ENCODE peak calls at places on chromosome 22, in seven cellular contexts. J is hepatocyte, C is keratinocyte, P is mesendoderm, K is neuronal stem cell, T is fibroblast of lung, R is HCT116. Y is an unnamed sample.

GRCh38 chr22:27113211-27114030 is 456.0 kb downstream of the MIAT start:
- DNase-seq in C (peak), T (peak), R (peak), P (peak), J (peak), K (no peak), Y (peak)

GRCh38 chr22:20783844-20784723 is 10.2 kb downstream of the SERPIND1 start:
- DNase-seq in T (peak), R (peak), C (peak), J (peak), K (peak), P (peak), Y (peak)

GRCh38 chr22:38172016-38172431 is 9.6 kb downstream of the PLA2G6 start:
- DNase-seq in K (no peak), J (no peak), R (no peak), C (peak), T (peak), P (no peak), Y (no peak)

GRCh38 chr22:44865193-44866057 is 113.0 kb downstream of the ARHGAP8 start:
- DNase-seq in K (no peak), T (no peak), J (no peak), C (no peak), R (no peak), P (no peak), Y (no peak)

GRCh38 chr22:32745251-32745995 is 56.1 kb upstream of the TIMP3 start:
- DNase-seq in C (peak), P (peak), R (peak), J (peak), T (peak), K (peak), Y (peak)

GRCh38 chr22:46802608-46803027 is 40.2 kb downstream of the TBC1D22A start:
- DNase-seq in P (no peak), J (no peak), T (no peak), K (no peak), R (no peak), C (no peak), Y (no peak)

GRCh38 chr22:50677493-50678217 is 5.0 kb downstream of the SHANK3 start:
- DNase-seq in J (peak), C (no peak), K (no peak), P (no peak), R (no peak), T (no peak), Y (no peak)

GRCh38 chr22:33272180-33272579 is 214.0 kb upstream of the SYN3 start:
- DNase-seq in P (no peak), R (no peak), T (no peak), J (peak), K (no peak), C (no peak), Y (no peak)

GRCh38 chr22:40261783-40262182 is 84.1 kb downstream of the TNRC6B start:
- DNase-seq in R (no peak), C (no peak), T (no peak), J (no peak), P (no peak), K (no peak), Y (no peak)

GRCh38 chr22:17370036-17370765 is 941 bp downstream of the CECR2 start:
- DNase-seq in R (no peak), J (peak), T (no peak), C (no peak), P (no peak), K (no peak), Y (peak)

GRCh38 chr22:46970411-46971123 is 208.1 kb downstream of the TBC1D22A start:
- DNase-seq in R (no peak), C (no peak), J (no peak), P (no peak), T (no peak), K (no peak), Y (no peak)

GRCh38 chr22:44587004-44587793 is 89.2 kb upstream of the RTL6 start:
- DNase-seq in P (peak), T (peak), C (no peak), R (no peak), K (no peak), J (no peak), Y (no peak)

GRCh38 chr22:19121631-19122142 is 525 bp downstream of the DGCR2 start:
- DNase-seq in R (no peak), K (peak), C (no peak), J (peak), P (peak), T (peak), Y (no peak)

GRCh38 chr22:38272373-38273134 is at the start of gene TMEM184B:
- DNase-seq in J (peak), K (peak), T (peak), P (peak), R (peak), C (no peak), Y (peak)

GRCh38 chr22:21845558-21846452 is 21.6 kb downstream of the MAPK1 start:
- DNase-seq in R (no peak), P (no peak), K (no peak), T (no peak), C (no peak), J (no peak), Y (no peak)

GRCh38 chr22:41576877-41577276 is 12.8 kb downstream of the PMM1 start:
- DNase-seq in P (peak), K (peak), T (peak), C (no peak), J (peak), R (peak), Y (peak)

GRCh38 chr22:38872831-38873248 is 824 bp upstream of the CBX6 start:
- DNase-seq in P (peak), R (no peak), T (peak), K (no peak), C (no peak), J (peak), Y (peak)

GRCh38 chr22:41913842-41914534 is 886 bp downstream of the SHISA8 start:
- DNase-seq in P (no peak), J (no peak), R (no peak), K (no peak), T (no peak), C (no peak), Y (no peak)

GRCh38 chr22:19232620-19233019 is 54.1 kb upstream of the SLC25A1 start:
- DNase-seq in K (no peak), T (peak), J (no peak), P (no peak), R (no peak), C (no peak), Y (no peak)

GRCh38 chr22:27690596-27690995 is 111.0 kb downstream of the MN1 start:
- DNase-seq in P (peak), J (no peak), K (no peak), R (no peak), C (no peak), T (no peak), Y (no peak)

GRCh38 chr22:46172522-46172921 is 22.2 kb downstream of the PPARA start:
- DNase-seq in C (no peak), P (no peak), R (no peak), K (no peak), T (no peak), J (no peak), Y (no peak)

GRCh38 chr22:21073023-21073422 is 27.3 kb downstream of the LRRC74B start:
- DNase-seq in P (no peak), K (no peak), J (no peak), T (no peak), R (no peak), C (no peak), Y (no peak)

GRCh38 chr22:45499746-45500145 is 2.9 kb upstream of the FBLN1 start:
- DNase-seq in R (no peak), C (no peak), P (peak), J (no peak), T (no peak), K (no peak), Y (no peak)

GRCh38 chr22:40215266-40215665 is 37.5 kb downstream of the TNRC6B start:
- DNase-seq in J (no peak), T (no peak), R (no peak), C (no peak), K (no peak), P (no peak), Y (no peak)

GRCh38 chr22:44746061-44746789 is 6.2 kb upstream of the ARHGAP8 start:
- DNase-seq in T (no peak), K (no peak), C (no peak), R (no peak), J (no peak), P (no peak), Y (no peak)

GRCh38 chr22:27460596-27461347 is 340.8 kb downstream of the MN1 start:
- DNase-seq in K (no peak), P (peak), T (peak), R (no peak), C (no peak), J (no peak), Y (no peak)

GRCh38 chr22:30265851-30266444 is 703 bp downstream of the OSM start:
- DNase-seq in K (no peak), P (no peak), C (no peak), R (no peak), T (no peak), J (no peak), Y (no peak)

GRCh38 chr22:29309332-29310064 is 3.0 kb downstream of the GAS2L1 start:
- DNase-seq in K (no peak), J (no peak), T (no peak), P (no peak), R (no peak), C (no peak), Y (peak)

GRCh38 chr22:30104501-30105156 is 24.4 kb downstream of the HORMAD2 start:
- DNase-seq in R (no peak), P (no peak), J (no peak), C (no peak), T (peak), K (no peak), Y (no peak)

GRCh38 chr22:19806213-19807160 is 45.9 kb downstream of the TBX1 start:
- DNase-seq in T (peak), R (peak), C (peak), J (peak), K (no peak), P (no peak), Y (no peak)

GRCh38 chr22:46119729-46120419 is 30.5 kb upstream of the PPARA start:
- DNase-seq in J (no peak), C (no peak), R (no peak), T (peak), P (no peak), K (no peak), Y (no peak)

GRCh38 chr22:20172038-20172613 is 21.3 kb upstream of the CCDC188 start:
- DNase-seq in K (no peak), C (no peak), J (no peak), R (no peak), P (no peak), T (no peak), Y (no peak)

GRCh38 chr22:38243007-38243775 is 29.6 kb downstream of the TMEM184B start:
- DNase-seq in K (no peak), J (peak), R (no peak), T (peak), C (no peak), P (no peak), Y (peak)

DNA sequence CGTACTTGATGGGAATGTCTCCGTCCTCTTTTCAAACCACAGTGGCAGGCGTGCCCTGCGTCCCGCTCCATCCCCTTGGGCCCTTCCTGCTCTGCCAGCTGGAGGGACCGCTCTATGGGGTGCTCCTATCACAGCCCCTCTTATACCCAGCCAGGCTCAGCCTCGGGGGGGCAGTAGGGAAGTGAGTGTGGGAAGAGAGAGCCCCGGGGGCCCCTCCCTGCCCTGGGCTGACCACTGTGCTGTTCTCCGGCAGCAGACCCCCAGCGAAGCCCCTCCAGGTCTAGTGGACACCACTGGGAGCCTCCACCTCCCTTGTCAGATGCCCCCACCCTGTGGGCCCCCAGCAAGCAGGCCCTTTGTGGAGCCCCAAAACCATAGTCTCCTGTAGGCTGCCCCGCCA is 572.5 kb downstream of the BRD1 start:
- DNase-seq in C (no peak), R (no peak), T (no peak), P (no peak), K (no peak), J (no peak), Y (no peak)
- H3K4me2 ChIP-seq in C (no peak), R (no peak), T (no peak), P (no peak), K (no peak), J (no peak), Y (no peak)

DNA sequence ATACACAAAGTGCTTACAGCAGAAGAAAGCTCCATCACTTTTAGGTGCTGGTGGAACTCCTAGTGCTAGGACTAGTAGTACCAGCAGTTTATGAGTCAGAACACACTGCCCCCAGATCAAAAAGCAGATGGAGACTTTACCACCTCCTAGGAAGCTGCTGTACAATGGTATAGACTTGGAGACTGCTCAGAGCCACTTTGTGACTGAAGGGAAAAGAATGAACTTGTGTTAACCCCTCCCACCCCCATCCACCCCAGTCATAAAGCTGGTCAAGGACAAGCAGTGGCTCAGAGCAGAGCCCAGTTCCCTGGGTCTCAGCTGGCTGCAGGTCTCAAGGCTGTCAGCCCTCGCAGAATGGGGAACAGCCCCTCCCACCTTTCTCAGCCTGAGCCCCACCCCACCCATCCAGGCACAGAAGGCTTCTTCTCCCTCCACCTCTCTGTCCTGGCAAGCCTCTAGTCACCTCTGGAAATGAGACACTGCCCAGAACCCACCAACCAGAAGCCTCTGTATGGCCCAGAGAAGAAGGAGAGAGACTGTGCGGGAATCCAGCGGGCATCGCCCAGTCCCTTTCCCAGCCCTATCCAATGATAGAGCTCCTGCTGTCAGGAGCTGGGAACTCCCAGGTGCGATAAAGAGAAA is 23.8 kb downstream of the PACSIN2 start:
- DNase-seq in R (no peak), C (no peak), J (peak), K (no peak), P (no peak), T (peak), Y (peak)
- H3K4me2 ChIP-seq in R (peak), C (peak), J (peak), K (no peak), P (no peak), T (peak), Y (no peak)

DNA sequence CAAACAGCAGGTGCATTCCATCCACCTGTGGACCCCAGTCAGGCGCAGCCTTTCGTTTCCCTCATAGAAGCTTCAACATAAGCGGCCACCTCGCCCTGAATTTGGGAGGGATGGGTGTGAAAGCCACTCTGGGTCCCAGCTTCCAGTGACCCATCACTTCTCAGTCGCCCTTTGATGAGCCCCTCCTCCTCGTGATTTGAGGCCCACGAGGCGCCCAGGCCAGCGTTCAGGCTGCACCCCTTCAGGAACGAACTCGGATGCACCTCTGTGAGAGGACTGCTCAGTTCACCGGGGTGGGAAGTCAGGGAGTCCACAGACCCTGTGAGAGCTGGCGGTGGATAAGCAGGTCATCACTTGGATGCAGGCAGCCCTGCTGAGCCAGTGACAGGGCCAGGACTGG is 1118.2 kb downstream of the BRD1 start:
- DNase-seq in R (no peak), C (no peak), K (no peak), P (no peak), T (no peak), J (no peak), Y (no peak)
- H3K4me2 ChIP-seq in R (no peak), C (no peak), K (no peak), P (no peak), T (no peak), J (no peak), Y (no peak)

DNA sequence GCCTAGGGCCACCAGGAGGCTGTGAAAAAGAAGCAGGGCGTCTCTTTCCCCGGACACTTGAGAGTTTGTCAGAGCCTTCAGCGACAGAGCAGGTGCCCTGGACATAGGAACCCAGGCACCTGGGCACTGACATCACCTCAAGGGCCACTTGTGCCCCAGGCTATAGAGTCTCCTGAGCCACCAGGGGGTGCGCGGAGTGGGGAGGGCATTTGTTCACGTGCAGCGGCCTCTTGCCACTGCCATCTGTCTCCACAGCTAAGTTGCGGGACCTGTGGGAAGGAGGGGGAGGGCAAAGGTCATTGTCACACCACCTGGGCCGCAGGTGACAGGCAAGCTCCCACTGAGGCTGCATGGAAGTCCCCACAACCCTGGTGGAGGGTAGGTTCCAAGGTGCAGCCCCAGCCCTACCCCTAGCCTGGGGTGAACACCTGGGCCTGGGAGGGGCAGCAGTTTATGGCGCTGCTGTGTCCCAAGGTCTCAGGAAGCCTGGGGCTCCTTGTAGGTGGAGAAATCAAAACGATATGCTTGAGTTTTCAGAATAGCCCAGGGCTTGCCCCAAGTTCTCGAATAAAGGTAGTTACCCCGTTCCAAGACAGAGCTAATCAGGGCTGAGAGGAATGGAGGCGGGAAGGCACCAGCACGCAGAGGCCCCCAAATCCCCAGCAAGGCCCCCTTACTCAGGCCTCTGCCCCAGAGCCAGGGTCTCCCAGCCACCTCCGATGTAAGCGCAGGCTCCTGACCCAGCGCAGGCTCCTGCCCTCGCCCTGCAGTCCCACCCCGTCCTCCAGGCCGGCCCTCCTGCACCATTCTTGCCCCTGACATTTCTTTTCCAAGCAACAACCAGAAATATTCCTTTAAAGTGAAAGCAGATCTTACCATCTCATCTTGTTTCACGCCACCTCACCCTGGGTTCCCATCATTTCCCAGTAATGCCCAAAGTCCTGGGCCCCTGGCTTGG is 79.3 kb downstream of the PIWIL3 start:
- DNase-seq in C (no peak), K (no peak), J (no peak), P (no peak), R (no peak), T (no peak), Y (no peak)
- H3K4me2 ChIP-seq in C (no peak), K (no peak), J (no peak), P (no peak), R (no peak), T (no peak), Y (no peak)

GRCh38 chr22:35450824-35451541 is 51.0 kb downstream of the MCM5 start:
- DNase-seq in R (no peak), T (no peak), J (no peak), P (no peak), K (no peak), C (no peak), Y (no peak)

GRCh38 chr22:35446365-35446764 is 46.4 kb downstream of the MCM5 start:
- DNase-seq in K (no peak), T (peak), P (no peak), R (no peak), C (peak), J (peak), Y (peak)

GRCh38 chr22:35445933-35446332 is 46.0 kb downstream of the MCM5 start:
- DNase-seq in J (no peak), C (no peak), T (no peak), R (no peak), P (no peak), K (no peak), Y (peak)

GRCh38 chr22:35449829-35450689 is 50.1 kb downstream of the MCM5 start:
- DNase-seq in J (no peak), K (no peak), R (no peak), T (no peak), P (no peak), C (no peak), Y (no peak)

DNA sequence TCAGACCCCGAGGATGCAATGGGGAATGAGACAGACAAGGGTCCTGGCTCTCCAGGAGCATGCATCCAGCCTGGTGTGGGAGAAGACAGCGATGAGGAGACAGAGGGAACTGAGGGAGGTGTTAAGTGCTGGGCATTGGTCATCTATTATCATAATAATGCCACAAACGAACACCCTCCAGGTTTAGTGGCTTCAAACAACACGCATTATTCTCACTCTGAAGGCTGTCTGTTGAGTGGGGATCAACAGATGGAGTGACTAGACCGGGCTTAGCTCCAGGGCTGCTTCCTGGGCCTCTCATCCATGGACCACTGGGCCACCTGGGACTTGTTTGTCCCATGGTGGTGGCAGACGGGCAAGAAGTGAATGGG is 48.6 kb downstream of the MCM5 start:
- DNase-seq in J (no peak), T (no peak), C (no peak), P (no peak), K (no peak), R (no peak), Y (no peak)
- H3K4me2 ChIP-seq in J (no peak), T (no peak), C (no peak), P (no peak), K (no peak), R (no peak), Y (no peak)

GRCh38 chr22:43438666-43439347 is 27.0 kb downstream of the MPPED1 start:
- DNase-seq in J (no peak), T (no peak), P (no peak), C (no peak), K (no peak), R (no peak), Y (no peak)
- H3K4me2 ChIP-seq in J (no peak), T (no peak), P (no peak), C (no peak), K (no peak), R (no peak), Y (no peak)

GRCh38 chr22:37079668-37080171 is 28.2 kb downstream of the KCTD17 start:
- DNase-seq in C (no peak), K (no peak), T (peak), J (no peak), P (peak), R (no peak), Y (peak)
- H3K4me2 ChIP-seq in C (no peak), K (no peak), T (no peak), J (no peak), P (no peak), R (no peak), Y (no peak)

GRCh38 chr22:23419931-23420330 is 160.2 kb downstream of the IGLL1 start:
- DNase-seq in R (no peak), J (no peak), C (no peak), K (no peak), P (no peak), T (no peak), Y (no peak)

GRCh38 chr22:23419151-23419550 is 160.9 kb downstream of the IGLL1 start:
- DNase-seq in C (no peak), R (no peak), T (no peak), J (no peak), K (no peak), P (no peak), Y (no peak)

GRCh38 chr22:23418159-23418788 is 161.8 kb downstream of the IGLL1 start:
- DNase-seq in K (no peak), C (no peak), T (no peak), P (peak), R (no peak), J (no peak), Y (no peak)

GRCh38 chr22:23424031-23424430 is 156.1 kb downstream of the IGLL1 start:
- DNase-seq in K (no peak), R (no peak), J (no peak), C (no peak), T (no peak), P (no peak), Y (no peak)
- H3K4me2 ChIP-seq in K (no peak), R (no peak), J (no peak), C (no peak), T (no peak), P (no peak), Y (no peak)

Y was measured in mesenchymal stem cell.